ENCODE peak calls at places on chromosome 7, in six cellular contexts. D is spleen, M is body of pancreas, T is pancreas, Z is left ventricle myocardium inferior, G is keratinocyte. S is an unnamed sample.

GRCh38 chr7:117385340-117386124 is 41.8 kb downstream of the ASZ1 start:
- DNase-seq in D (no peak), M (no peak), T (no peak), Z (no peak), G (no peak), S (no peak)

GRCh38 chr7:12771378-12771877 is 84.0 kb downstream of the ARL4A start:
- DNase-seq in D (no peak), M (peak; percentile 54), T (no peak), Z (no peak), G (no peak), S (no peak)

GRCh38 chr7:132965951-132966350 is 115.9 kb downstream of the CHCHD3 start:
- DNase-seq in D (no peak), M (no peak), T (no peak), Z (no peak), G (no peak), S (no peak)

GRCh38 chr7:94477878-94478277 is 31.7 kb upstream of the CASD1 start:
- DNase-seq in D (no peak), M (no peak), T (no peak), Z (no peak), G (no peak), S (no peak)

GRCh38 chr7:37382546-37383088 is 66.0 kb downstream of the ELMO1 start:
- DNase-seq in D (no peak), M (no peak), T (no peak), Z (no peak), G (no peak), S (no peak)

GRCh38 chr7:122304604-122304975 is at the start of gene FEZF1:
- DNase-seq in D (no peak), M (peak; percentile 34), T (no peak), Z (no peak), G (no peak), S (no peak)

GRCh38 chr7:84218681-84219080 is 24.1 kb upstream of the SEMA3A start:
- DNase-seq in D (no peak), M (peak; percentile 13), T (no peak), Z (no peak), G (no peak), S (no peak)

GRCh38 chr7:100687740-100688592 is 6.1 kb downstream of the GIGYF1 start:
- DNase-seq in D (no peak), M (no peak), T (no peak), Z (no peak), G (no peak), S (no peak)

GRCh38 chr7:69598487-69599148 is 343 bp downstream of the AUTS2 start:
- DNase-seq in D (peak; percentile 83), M (no peak), T (peak; percentile 38), Z (no peak), G (no peak), S (no peak)

GRCh38 chr7:43170571-43170970 is 58.1 kb downstream of the HECW1 start:
- DNase-seq in D (no peak), M (no peak), T (no peak), Z (no peak), G (no peak), S (no peak)

DNA sequence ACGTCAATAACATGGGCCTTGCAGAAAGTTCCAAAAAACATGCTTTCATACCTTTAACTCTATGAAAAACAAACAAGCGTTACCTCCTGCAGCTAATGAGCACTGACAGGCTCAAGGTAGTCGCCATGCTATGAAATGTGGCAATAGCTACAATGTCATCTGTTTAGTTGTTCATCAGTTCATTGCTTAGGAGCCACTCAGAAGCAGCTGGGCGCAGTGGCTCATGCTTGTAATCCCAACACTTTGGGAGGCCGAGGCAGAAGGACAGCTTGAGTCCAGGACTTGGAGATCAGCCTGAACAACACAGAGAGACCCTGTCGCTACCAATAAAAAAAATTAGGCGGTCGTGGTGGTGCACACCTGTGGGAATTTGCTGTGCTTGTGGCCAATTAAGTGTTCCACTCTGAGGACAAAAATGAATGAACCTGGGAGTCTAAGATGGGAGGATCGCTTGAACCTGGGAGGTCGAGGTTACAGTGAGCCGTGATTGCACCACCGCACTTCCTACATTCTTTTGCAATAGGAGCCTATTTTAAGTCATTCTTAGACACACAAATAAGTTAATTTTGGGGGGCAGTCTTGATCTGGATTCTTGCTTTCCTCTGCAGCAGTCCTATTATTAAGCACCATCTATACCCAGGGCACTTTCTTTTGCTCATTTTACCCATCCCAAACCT is 276.2 kb upstream of the KLF14 start:
- DNase-seq in D (no peak), M (no peak), T (no peak), Z (no peak), G (no peak), S (no peak)
- H3K4me1 ChIP-seq in D (peaks cover 86% of the 10 kb centered on the region), M (peaks cover 46% of the 10 kb centered on the region), T (peaks cover 47% of the 10 kb centered on the region), Z (peaks cover 85% of the 10 kb centered on the region), G (peaks cover 60% of the 10 kb centered on the region), S (peaks cover 4% of the 10 kb centered on the region)

DNA sequence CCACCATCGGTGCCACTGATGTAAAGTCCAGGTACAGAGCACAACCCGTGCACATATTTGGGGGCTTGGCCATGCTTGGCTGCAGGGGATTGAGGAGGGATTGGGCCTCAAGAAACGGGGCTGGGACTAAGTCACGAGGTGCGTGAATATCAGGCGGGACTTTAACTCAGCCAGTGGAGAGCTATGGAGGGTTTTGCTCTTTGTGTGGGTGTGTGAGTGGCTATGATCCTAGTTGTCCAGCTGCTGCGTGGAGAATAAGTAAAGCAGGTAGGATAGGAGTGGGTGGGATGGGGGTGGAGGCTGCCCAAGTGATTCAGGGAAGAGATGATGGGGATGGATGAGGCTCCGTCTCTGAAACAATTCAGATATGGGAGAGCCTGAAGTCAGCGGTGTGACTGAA is 1.9 kb upstream of the LFNG start:
- DNase-seq in D (no peak), M (no peak), T (no peak), Z (no peak), G (no peak), S (no peak)
- H3K4me1 ChIP-seq in D (peaks cover 66% of the 10 kb centered on the region), M (peaks cover 32% of the 10 kb centered on the region), T (peaks cover 14% of the 10 kb centered on the region), Z (peaks cover 44% of the 10 kb centered on the region), G (peaks cover 38% of the 10 kb centered on the region), S (peaks cover 22% of the 10 kb centered on the region)

GRCh38 chr7:123939784-123940183 is 14.7 kb downstream of the SPAM1 start:
- DNase-seq in D (no peak), M (no peak), T (no peak), Z (no peak), G (no peak), S (no peak)

GRCh38 chr7:123941391-123942180 is 16.5 kb downstream of the SPAM1 start:
- DNase-seq in D (no peak), M (no peak), T (no peak), Z (no peak), G (no peak), S (no peak)

GRCh38 chr7:123935436-123936381 is 10.7 kb downstream of the SPAM1 start:
- DNase-seq in D (no peak), M (no peak), T (no peak), Z (no peak), G (no peak), S (no peak)

GRCh38 chr7:123936388-123936787 is 11.3 kb downstream of the SPAM1 start:
- DNase-seq in D (no peak), M (no peak), T (no peak), Z (no peak), G (no peak), S (no peak)
- H3K4me1 ChIP-seq in D (no peaks in the 10 kb centered on the region), M (no peaks in the 10 kb centered on the region), T (no peaks in the 10 kb centered on the region), Z (no peaks in the 10 kb centered on the region), G (no peaks in the 10 kb centered on the region), S (no peaks in the 10 kb centered on the region)

GRCh38 chr7:22709857-22710256 is 17.1 kb upstream of the IL6 start:
- DNase-seq in D (no peak), M (no peak), T (no peak), Z (no peak), G (no peak), S (no peak)
- H3K4me1 ChIP-seq in D (no peaks in the 10 kb centered on the region), M (peaks cover 3% of the 10 kb centered on the region), T (no peaks in the 10 kb centered on the region), Z (peaks cover 4% of the 10 kb centered on the region), G (no peaks in the 10 kb centered on the region), S (peaks cover 6% of the 10 kb centered on the region)

GRCh38 chr7:125661-126060 is 66.7 kb upstream of the FAM20C start:
- DNase-seq in D (no peak), M (no peak), T (no peak), Z (no peak), G (no peak), S (no peak)
- H3K4me1 ChIP-seq in D (peaks cover 15% of the 10 kb centered on the region), M (no peaks in the 10 kb centered on the region), T (no peaks in the 10 kb centered on the region), Z (peaks cover 28% of the 10 kb centered on the region), G (no peaks in the 10 kb centered on the region), S (peaks cover 6% of the 10 kb centered on the region)

GRCh38 chr7:18538554-18539250 is 43.2 kb downstream of the HDAC9 start:
- DNase-seq in D (no peak), M (no peak), T (no peak), Z (no peak), G (no peak), S (no peak)

GRCh38 chr7:18534481-18534880 is 38.9 kb downstream of the HDAC9 start:
- DNase-seq in D (no peak), M (no peak), T (no peak), Z (no peak), G (no peak), S (no peak)

GRCh38 chr7:18531539-18531938 is 36.0 kb downstream of the HDAC9 start:
- DNase-seq in D (no peak), M (no peak), T (no peak), Z (no peak), G (no peak), S (no peak)

GRCh38 chr7:18532813-18533212 is 37.3 kb downstream of the HDAC9 start:
- DNase-seq in D (no peak), M (no peak), T (no peak), Z (no peak), G (no peak), S (no peak)

GRCh38 chr7:18535811-18536413 is 40.4 kb downstream of the HDAC9 start:
- DNase-seq in D (no peak), M (no peak), T (no peak), Z (no peak), G (no peak), S (no peak)
- H3K4me1 ChIP-seq in D (no peaks in the 10 kb centered on the region), M (peaks cover 6% of the 10 kb centered on the region), T (peaks cover 2% of the 10 kb centered on the region), Z (peaks cover 59% of the 10 kb centered on the region), G (no peaks in the 10 kb centered on the region), S (no peaks in the 10 kb centered on the region)

GRCh38 chr7:30327813-30328212 is 43.4 kb downstream of the ZNRF2 start:
- DNase-seq in D (no peak), M (no peak), T (no peak), Z (no peak), G (no peak), S (no peak)

GRCh38 chr7:30322656-30323355 is 38.4 kb downstream of the ZNRF2 start:
- DNase-seq in D (no peak), M (no peak), T (no peak), Z (no peak), G (no peak), S (no peak)

GRCh38 chr7:30321089-30321991 is 36.9 kb downstream of the ZNRF2 start:
- DNase-seq in D (no peak), M (no peak), T (no peak), Z (no peak), G (no peak), S (no peak)

GRCh38 chr7:30320392-30320791 is 36.0 kb downstream of the ZNRF2 start:
- DNase-seq in D (no peak), M (no peak), T (no peak), Z (no peak), G (no peak), S (no peak)

GRCh38 chr7:30321992-30322637 is 37.7 kb downstream of the ZNRF2 start:
- DNase-seq in D (no peak), M (peak; percentile 8), T (no peak), Z (no peak), G (no peak), S (no peak)
- H3K4me1 ChIP-seq in D (peaks cover 73% of the 10 kb centered on the region), M (peaks cover 14% of the 10 kb centered on the region), T (peaks cover 12% of the 10 kb centered on the region), Z (peaks cover 37% of the 10 kb centered on the region), G (peaks cover 48% of the 10 kb centered on the region), S (peaks cover 5% of the 10 kb centered on the region)